ENCODE peak calls at places on chromosomes 12 and 14, in seven cellular contexts. S is foreskin fibroblast, F is GDM1, R is bronchial epithelial cell, N is NCI-H1436, L is Calu3, D is frontal cortex. A is an unnamed sample.

GRCh38 chr12:98399532-98399931 is 115.9 kb upstream of the TMPO start:
- DNase-seq in L (peak), N (no peak), F (peak), D (peak), S (peak), R (peak), A (no peak)

GRCh38 chr12:116528067-116528466 is 31.1 kb upstream of the MAP1LC3B2 start:
- DNase-seq in S (peak), L (no peak), F (no peak), N (no peak), D (no peak), R (peak), A (no peak)

GRCh38 chr12:116466536-116466935 is 92.6 kb upstream of the MAP1LC3B2 start:
- DNase-seq in F (no peak), L (no peak), N (no peak), S (no peak), D (no peak), R (no peak), A (no peak)

GRCh38 chr12:14567311-14568195 is at the start of gene PLBD1:
- DNase-seq in L (peak), F (no peak), D (peak), R (peak), S (peak), N (no peak), A (no peak)

GRCh38 chr12:20429876-20430275 is 61.5 kb downstream of the PDE3A start:
- DNase-seq in R (no peak), N (no peak), F (no peak), L (no peak), D (no peak), S (no peak), A (no peak)

GRCh38 chr12:52054838-52055741 is 3.8 kb downstream of the NR4A1 start:
- DNase-seq in R (no peak), D (no peak), S (no peak), F (no peak), L (no peak), N (no peak), A (no peak)

GRCh38 chr14:106872619-106873446 is 1346.5 kb downstream of the TMEM121 start:
- DNase-seq in R (peak), D (no peak), N (peak), F (peak), L (peak), S (peak), A (no peak)

GRCh38 chr12:123916729-123917128 is 55.9 kb downstream of the CCDC92 start:
- DNase-seq in S (peak), F (no peak), D (no peak), R (peak), N (no peak), L (no peak), A (no peak)

GRCh38 chr12:48454675-48455074 is 17.7 kb upstream of the ANP32D start:
- DNase-seq in R (peak), S (peak), L (no peak), N (no peak), F (no peak), D (peak), A (no peak)

GRCh38 chr14:100692859-100693558 is 33.7 kb upstream of the DLK1 start:
- DNase-seq in S (peak), L (peak), D (no peak), R (peak), N (peak), F (no peak), A (peak)

GRCh38 chr12:98955284-98955683 is 310.2 kb downstream of the APAF1 start:
- DNase-seq in N (peak), F (no peak), S (no peak), D (no peak), L (peak), R (peak), A (no peak)

GRCh38 chr12:108856428-108857157 is 790 bp downstream of the SSH1 start:
- DNase-seq in D (no peak), L (peak), N (no peak), S (peak), R (peak), F (no peak), A (no peak)

GRCh38 chr14:51180577-51180976 is 59.5 kb upstream of the TMX1 start:
- DNase-seq in N (no peak), R (no peak), S (no peak), D (no peak), F (no peak), L (no peak), A (no peak)

GRCh38 chr14:85444685-85445084 is 85.3 kb upstream of the FLRT2 start:
- DNase-seq in S (peak), F (peak), R (no peak), N (peak), L (no peak), D (no peak), A (no peak)

GRCh38 chr12:67091204-67091603 is 178.0 kb upstream of the CAND1 start:
- DNase-seq in L (no peak), D (no peak), S (no peak), F (no peak), R (peak), N (no peak), A (no peak)

GRCh38 chr12:15664491-15664890 is 124.7 kb downstream of the EPS8 start:
- DNase-seq in N (no peak), D (no peak), F (no peak), S (no peak), L (no peak), R (peak), A (no peak)

GRCh38 chr12:53990311-53991076 is 5.5 kb downstream of the HOXC10 start:
- DNase-seq in R (no peak), N (no peak), S (no peak), D (no peak), L (no peak), F (no peak), A (no peak)

GRCh38 chr14:74896400-74896799 is 14.7 kb downstream of the DLST start:
- DNase-seq in N (no peak), S (no peak), F (no peak), R (no peak), D (no peak), L (no peak), A (no peak)

GRCh38 chr12:118680361-118680963 is 300.9 kb upstream of the SRRM4 start:
- DNase-seq in R (no peak), N (no peak), D (no peak), F (no peak), L (peak), S (no peak), A (no peak)

GRCh38 chr14:104642540-104642868 is 37.9 kb upstream of the TMEM179 start:
- DNase-seq in N (no peak), L (no peak), D (no peak), S (no peak), F (no peak), R (no peak), A (no peak)

GRCh38 chr14:59246566-59246965 is 58.1 kb downstream of the DAAM1 start:
- DNase-seq in F (no peak), D (no peak), N (no peak), R (peak), S (no peak), L (no peak), A (no peak)

GRCh38 chr14:71220462-71220861 is 313.2 kb downstream of the PCNX1 start:
- DNase-seq in F (no peak), D (no peak), N (no peak), R (no peak), S (no peak), L (no peak), A (no peak)